ENCODE peak calls at places on chromosomes 12 and 14, in ten cellular contexts. I, G, M, K, P, B, Q, L, E and D are unnamed samples.

GRCh38 chr12:69662764-69663163 is 36.3 kb downstream of the BEST3 start:
- DNase-seq in K (no peak), L (no peak), P (no peak), I (no peak), Q (no peak), B (no peak), G (no peak), M (no peak), E (no peak), D (no peak)

GRCh38 chr14:96145116-96145864 is 59.3 kb upstream of the BDKRB2 start:
- DNase-seq in Q (no peak), I (no peak), E (no peak), P (no peak), K (no peak), G (no peak), B (no peak), L (no peak), M (no peak), D (no peak)

GRCh38 chr12:20451759-20452158 is 83.4 kb downstream of the PDE3A start:
- DNase-seq in G (no peak), P (no peak), E (no peak), M (no peak), B (no peak), I (no peak), L (no peak), K (no peak), Q (no peak), D (no peak)

GRCh38 chr12:70875628-70876027 is 44.9 kb downstream of the PTPRR start:
- DNase-seq in Q (no peak), B (no peak), M (no peak), I (no peak), P (no peak), L (no peak), K (no peak), G (no peak), E (no peak), D (no peak)

GRCh38 chr12:89448951-89449371 is 75.6 kb downstream of the GALNT4 start:
- DNase-seq in P (no peak), Q (no peak), I (no peak), L (no peak), K (no peak), M (no peak), B (no peak), G (no peak), E (no peak), D (no peak)

GRCh38 chr12:118986043-118986442 is 4.7 kb downstream of the SRRM4 start:
- DNase-seq in B (no peak), P (no peak), E (no peak), M (no peak), Q (no peak), K (no peak), I (no peak), G (no peak), L (no peak), D (no peak)

GRCh38 chr12:51874486-51874885 is 13.4 kb upstream of the ANKRD33 start:
- DNase-seq in I (no peak), Q (no peak), P (no peak), B (no peak), G (no peak), L (no peak), M (peak), E (no peak), K (no peak), D (no peak)

GRCh38 chr14:29671034-29671433 is 256.6 kb downstream of the PRKD1 start:
- DNase-seq in M (no peak), E (no peak), K (no peak), G (no peak), P (no peak), B (no peak), Q (no peak), L (no peak), I (no peak), D (no peak)

GRCh38 chr12:105765053-105766019 is 373.4 kb downstream of the NUAK1 start:
- DNase-seq in P (no peak), G (no peak), I (no peak), B (no peak), K (no peak), M (no peak), E (no peak), L (no peak), Q (no peak), D (no peak)

GRCh38 chr14:36028218-36028617 is 148.3 kb downstream of the PTCSC3 start:
- DNase-seq in B (no peak), Q (no peak), P (no peak), G (no peak), E (no peak), M (no peak), I (no peak), K (no peak), L (no peak), D (no peak)
- TF ChIP-seq CTCF in B (no peak), Q (no peak), P (no peak), G (no peak), E (no peak), M (no peak), I (no peak), K (no peak), L (no peak), D (peak)

GRCh38 chr12:120631097-120631496 is 9.3 kb upstream of the CABP1 start:
- DNase-seq in G (no peak), M (no peak), E (no peak), Q (no peak), P (no peak), K (no peak), I (no peak), L (no peak), B (no peak), D (no peak)

GRCh38 chr12:120630139-120630895 is 10.1 kb upstream of the CABP1 start:
- DNase-seq in P (no peak), E (peak), B (no peak), M (no peak), K (no peak), I (no peak), L (no peak), Q (no peak), G (no peak), D (no peak)

GRCh38 chr12:120628919-120629318 is 11.5 kb upstream of the CABP1 start:
- DNase-seq in I (no peak), E (peak), M (peak), P (peak), Q (no peak), B (peak), L (no peak), K (no peak), G (no peak), D (no peak)

GRCh38 chr12:120620624-120621023 is 19.8 kb upstream of the CABP1 start:
- DNase-seq in K (no peak), B (peak), P (peak), E (no peak), M (peak), Q (no peak), I (no peak), G (no peak), L (no peak), D (no peak)

GRCh38 chr12:120625557-120626419 is 14.6 kb upstream of the CABP1 start:
- DNase-seq in B (no peak), M (peak), Q (no peak), G (peak), E (no peak), I (no peak), P (no peak), K (no peak), L (no peak), D (peak)
- TF ChIP-seq CTCF in B (no peak), M (no peak), Q (no peak), G (peak), E (no peak), I (no peak), P (peak), K (no peak), L (no peak), D (peak)

GRCh38 chr14:38286481-38286880 is 30.6 kb upstream of the CLEC14A start:
- DNase-seq in G (no peak), I (no peak), L (no peak), K (no peak), Q (no peak), M (no peak), B (no peak), P (no peak), E (no peak), D (no peak)
- TF ChIP-seq CTCF in G (no peak), I (no peak), L (no peak), K (no peak), Q (no peak), M (no peak), B (no peak), P (no peak), E (no peak), D (no peak)

GRCh38 chr14:35337074-35337556 is 44.9 kb downstream of the PSMA6 start:
- DNase-seq in L (no peak), G (no peak), I (no peak), Q (no peak), E (no peak), K (no peak), M (no peak), B (no peak), P (no peak), D (no peak)
- TF ChIP-seq CTCF in L (no peak), G (no peak), I (no peak), Q (no peak), E (no peak), K (no peak), M (no peak), B (no peak), P (no peak), D (no peak)

DNA sequence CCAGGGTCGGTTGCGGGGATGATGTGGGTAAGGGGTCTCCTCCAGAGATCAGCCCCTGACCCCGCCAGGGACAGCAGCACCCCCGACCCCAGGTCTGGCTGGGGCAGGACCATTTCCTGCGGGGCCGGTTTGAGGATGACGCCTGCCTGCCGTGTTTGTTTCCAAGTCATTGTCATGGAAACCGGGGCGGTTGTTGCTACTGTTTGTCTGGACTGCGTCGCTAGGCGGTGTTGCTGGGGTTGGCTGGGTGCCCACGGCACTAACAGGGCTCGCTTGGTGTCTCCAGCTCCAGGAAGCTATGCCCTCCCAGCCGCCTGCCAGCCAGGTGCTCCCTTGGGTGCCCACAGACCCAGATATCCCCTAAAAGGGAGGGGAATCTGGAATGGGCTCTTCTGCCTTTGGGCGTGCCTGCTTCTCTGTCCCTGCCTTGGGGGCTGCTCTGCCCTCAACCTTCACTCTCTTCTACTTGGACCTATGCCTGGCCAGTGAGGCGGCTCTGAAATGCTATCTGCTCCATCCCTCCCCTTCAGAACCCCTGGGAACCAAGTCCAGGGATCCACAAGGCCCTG is 4.7 kb upstream of the CRIP1 start:
- DNase-seq in L (peak), K (peak), E (peak), P (peak), I (peak), Q (peak), G (peak), M (peak), B (peak), D (peak)
- TF ChIP-seq CTCF in L (no peak), K (no peak), E (peak), P (no peak), I (no peak), Q (no peak), G (no peak), M (no peak), B (no peak), D (peak)